ENCODE peak calls at places on chromosomes 13 and 19, in nine cellular contexts. B is fibroblast of lung, J is IMR-90, O is GM23248, F is PC-9, Z is H9, C is HCT116, A is SK-N-SH, T is neural progenitor cell. L is an unnamed sample.

GRCh38 chr19:38033658-38034150 is 126.7 kb downstream of the SIPA1L3 start:
- DNase-seq in J (no peak), F (no peak), A (no peak), B (peak; percentile 82), Z (peak; percentile 62), T (peak; percentile 57), C (no peak), O (no peak), L (peak; percentile 98)

GRCh38 chr19:7540761-7541480 is 5.4 kb downstream of the PNPLA6 start:
- DNase-seq in F (no peak), J (peak; percentile 65), B (peak; percentile 44), O (peak; percentile 47), A (peak; percentile 73), Z (peak; percentile 91), C (peak; percentile 36), T (peak; percentile 42), L (no peak)

GRCh38 chr13:83298636-83299035 is 583.6 kb downstream of the SLITRK1 start:
- DNase-seq in T (no peak), O (no peak), B (no peak), J (no peak), C (no peak), Z (no peak), A (no peak), F (no peak), L (no peak)

GRCh38 chr13:51814825-51815650 is 11.1 kb upstream of the DHRS12 start:
- DNase-seq in J (peak; percentile 50), T (peak; percentile 76), B (peak; percentile 28), F (peak; percentile 66), A (peak; percentile 79), O (peak; percentile 66), Z (peak; percentile 73), C (peak; percentile 60), L (peak; percentile 94)

GRCh38 chr13:75675421-75675820 is 39.3 kb downstream of the LMO7 start:
- DNase-seq in Z (no peak), B (no peak), T (no peak), C (no peak), O (peak; percentile 30), A (no peak), J (peak; percentile 31), F (no peak), L (no peak)

GRCh38 chr13:31930490-31930889 is 101.1 kb upstream of the FRY start:
- DNase-seq in A (no peak), C (no peak), O (no peak), Z (no peak), J (no peak), F (no peak), T (no peak), B (no peak), L (no peak)

GRCh38 chr13:112828082-112828699 is 138.4 kb downstream of the ATP11A start:
- DNase-seq in J (no peak), Z (no peak), O (no peak), A (no peak), B (no peak), F (no peak), T (no peak), C (no peak), L (no peak)

GRCh38 chr19:18173572-18174294 is at the start of gene IFI30:
- DNase-seq in A (peak; percentile 88), J (no peak), T (peak; percentile 76), F (peak; percentile 84), B (no peak), C (no peak), Z (peak; percentile 89), O (peak; percentile 70), L (peak; percentile 94)

GRCh38 chr19:13208964-13209796 is 59.0 kb downstream of the IER2 start:
- DNase-seq in J (no peak), O (peak; percentile 26), A (no peak), F (no peak), Z (peak; percentile 70), B (no peak), C (no peak), T (no peak), L (peak; percentile 27)

GRCh38 chr13:103516009-103516795 is 450.0 kb upstream of the SLC10A2 start:
- DNase-seq in C (no peak), O (no peak), T (peak; percentile 55), Z (no peak), A (no peak), B (no peak), J (no peak), F (no peak), L (no peak)

GRCh38 chr19:16542894-16543498 is 759 bp upstream of the CHERP start:
- DNase-seq in O (peak; percentile 54), C (no peak), A (no peak), T (peak; percentile 13), J (no peak), Z (no peak), F (no peak), B (no peak), L (peak; percentile 67)

GRCh38 chr19:55287361-55288079 is 3.7 kb downstream of the BRSK1 start:
- DNase-seq in B (no peak), O (no peak), Z (no peak), C (no peak), F (no peak), T (no peak), A (no peak), J (no peak), L (no peak)

GRCh38 chr13:67200605-67201004 is 29.5 kb downstream of the PCDH9 start:
- DNase-seq in O (no peak), F (no peak), T (no peak), C (no peak), J (no peak), A (peak; percentile 8), Z (no peak), B (no peak), L (no peak)

GRCh38 chr13:101399365-101399764 is 16.9 kb downstream of the NALCN start:
- DNase-seq in Z (no peak), F (no peak), O (peak; percentile 36), A (no peak), T (no peak), C (no peak), B (peak; percentile 82), J (peak; percentile 34), L (no peak)

GRCh38 chr13:67736646-67737420 is 506.7 kb upstream of the PCDH9 start:
- DNase-seq in B (peak; percentile 92), A (peak; percentile 3), T (peak; percentile 68), O (peak; percentile 35), J (peak; percentile 68), F (no peak), Z (peak; percentile 61), C (no peak), L (peak; percentile 66)

GRCh38 chr13:25394661-25395060 is 22.9 kb downstream of the ATP8A2 start:
- DNase-seq in T (no peak), O (no peak), B (no peak), J (no peak), Z (no peak), C (no peak), A (no peak), F (no peak), L (no peak)

GRCh38 chr19:49436381-49437017 is 4.8 kb downstream of the SLC17A7 start:
- DNase-seq in A (peak; percentile 84), J (no peak), F (no peak), B (no peak), T (peak; percentile 91), Z (peak; percentile 98), O (peak; percentile 54), C (no peak), L (peak; percentile 99)

GRCh38 chr13:112926993-112927392 is 42.0 kb upstream of the MCF2L start:
- DNase-seq in A (no peak), B (no peak), Z (no peak), F (no peak), O (no peak), C (no peak), J (no peak), T (no peak), L (no peak)

GRCh38 chr13:113660066-113660465 is 2.1 kb upstream of the ATP4B start:
- DNase-seq in C (no peak), B (no peak), T (no peak), Z (no peak), A (no peak), J (no peak), O (no peak), F (no peak), L (no peak)

DNA sequence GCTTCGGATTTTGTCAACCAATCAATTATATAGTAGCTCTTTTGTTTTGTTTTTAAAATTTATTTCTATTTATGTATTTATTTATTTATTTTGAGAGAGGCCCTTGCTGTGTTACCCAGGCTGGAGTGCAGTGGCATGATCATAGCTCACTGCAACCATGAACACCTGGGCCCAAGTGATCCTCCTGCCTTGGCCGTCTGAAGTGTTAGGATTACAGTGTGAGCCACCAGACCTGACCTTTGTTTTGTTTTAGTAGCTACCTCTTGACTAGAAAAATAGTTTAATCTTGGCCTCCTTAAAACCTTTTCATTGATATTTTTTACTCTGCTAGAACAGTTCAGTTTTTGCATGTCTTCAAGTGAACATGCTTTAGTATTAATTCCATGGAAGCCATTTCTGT is 15.1 kb downstream of the GARRE1 start:
- DNase-seq in F (no peak), C (no peak), O (no peak), T (no peak), A (no peak), J (no peak), B (no peak), Z (no peak), L (peak; percentile 56)
- H3K4me1 ChIP-seq in F (peaks cover 13% of the 10 kb centered on the region), C (peaks cover 25% of the 10 kb centered on the region), O (peaks cover 42% of the 10 kb centered on the region), T (peaks cover 10% of the 10 kb centered on the region), A (peaks cover 46% of the 10 kb centered on the region), J (peaks cover 35% of the 10 kb centered on the region), B (peaks cover 18% of the 10 kb centered on the region), Z (peaks cover 8% of the 10 kb centered on the region), L (peaks cover 57% of the 10 kb centered on the region)

DNA sequence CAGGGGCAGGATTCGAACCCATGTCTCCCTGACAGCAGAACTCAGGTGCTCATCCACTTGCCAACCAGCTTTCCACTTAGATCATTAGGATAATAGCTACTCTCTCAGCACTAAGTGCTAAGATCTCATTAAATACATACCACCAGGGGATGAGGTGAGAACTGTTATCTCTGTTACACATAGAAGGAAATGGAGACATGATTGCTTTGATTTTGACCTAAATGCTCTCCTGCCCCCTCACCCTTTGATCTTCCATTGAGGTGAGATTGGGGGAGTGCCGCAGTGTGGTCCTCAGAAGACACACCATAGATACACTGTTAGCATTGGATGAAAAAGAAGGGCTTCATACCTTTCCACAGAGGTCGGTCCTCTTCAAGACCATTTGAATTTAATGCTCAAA is 38.9 kb upstream of the NPAS1 start:
- DNase-seq in A (no peak), O (no peak), C (no peak), Z (no peak), J (no peak), T (no peak), B (no peak), F (no peak), L (no peak)
- H4K20me1 ChIP-seq in A (peaks cover 11% of the 10 kb centered on the region), O (no peaks in the 10 kb centered on the region), C (no peaks in the 10 kb centered on the region), Z (peaks cover 2% of the 10 kb centered on the region), J (peaks cover 44% of the 10 kb centered on the region), T (peaks cover 73% of the 10 kb centered on the region), B (no peaks in the 10 kb centered on the region), F (peaks cover 38% of the 10 kb centered on the region), L (peaks cover 11% of the 10 kb centered on the region)

DNA sequence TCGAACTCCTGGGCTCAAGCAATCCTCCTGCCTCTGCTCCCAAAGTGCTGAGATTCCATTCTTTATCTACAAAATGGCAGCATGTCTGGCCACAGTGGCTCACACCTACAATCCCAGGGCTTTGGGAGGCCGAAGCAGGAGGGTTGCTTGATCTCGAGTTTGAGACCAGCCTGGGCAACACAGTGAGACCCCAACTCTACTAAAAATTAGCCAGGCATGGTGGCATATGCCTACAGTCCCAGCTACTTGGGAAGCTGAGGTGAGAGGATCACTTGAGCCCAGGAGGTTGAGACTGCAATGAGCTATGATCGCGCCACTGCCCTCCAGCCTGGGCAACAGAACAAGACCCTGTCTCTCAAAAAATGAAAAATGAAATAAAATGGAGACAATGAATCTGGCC is 6.1 kb downstream of the NAPA start:
- DNase-seq in O (no peak), J (no peak), T (no peak), Z (no peak), B (no peak), A (no peak), F (no peak), C (no peak), L (no peak)
- H3K4me1 ChIP-seq in O (peaks cover 31% of the 10 kb centered on the region), J (peaks cover 18% of the 10 kb centered on the region), T (peaks cover 10% of the 10 kb centered on the region), Z (no peaks in the 10 kb centered on the region), B (peaks cover 31% of the 10 kb centered on the region), A (peaks cover 15% of the 10 kb centered on the region), F (peaks cover 14% of the 10 kb centered on the region), C (peaks cover 11% of the 10 kb centered on the region), L (peaks cover 14% of the 10 kb centered on the region)

GRCh38 chr13:95136638-95137037 is 164.6 kb downstream of the ABCC4 start:
- DNase-seq in T (no peak), Z (no peak), F (no peak), A (no peak), J (no peak), O (no peak), B (no peak), C (no peak), L (no peak)
- H4K20me1 ChIP-seq in T (no peaks in the 10 kb centered on the region), Z (no peaks in the 10 kb centered on the region), F (no peaks in the 10 kb centered on the region), A (no peaks in the 10 kb centered on the region), J (peaks cover 8% of the 10 kb centered on the region), O (no peaks in the 10 kb centered on the region), B (no peaks in the 10 kb centered on the region), C (no peaks in the 10 kb centered on the region), L (no peaks in the 10 kb centered on the region)

L was measured in Karpas-422.